ENCODE peak calls at places on chromosome 16, in seven cellular contexts. One of them, this sample, is unnamed.

GRCh38 chr16:66274335-66275110 is 92.0 kb upstream of the CDH5 start:
- DNase-seq in T-helper 2 cell: no peak
- DNase-seq in stromal cell of bone marrow: no peak
- DNase-seq in AG09319: no peak
- DNase-seq in HTR-8/SVneo: no peak
- DNase-seq in hippocampal formation: peak; percentile 3
- DNase-seq in GM23248: peak; percentile 57
- DNase-seq in this sample: peak; percentile 35

GRCh38 chr16:1870365-1871082 is 1.4 kb downstream of the MEIOB start:
- DNase-seq in T-helper 2 cell: no peak
- DNase-seq in HTR-8/SVneo: peak; percentile 35
- DNase-seq in AG09319: no peak
- DNase-seq in GM23248: peak; percentile 90
- DNase-seq in hippocampal formation: no peak
- DNase-seq in stromal cell of bone marrow: peak; percentile 26
- DNase-seq in this sample: no peak

GRCh38 chr16:80994451-80994850 is 12.2 kb downstream of the CMC2 start:
- DNase-seq in stromal cell of bone marrow: no peak
- DNase-seq in HTR-8/SVneo: no peak
- DNase-seq in T-helper 2 cell: no peak
- DNase-seq in AG09319: no peak
- DNase-seq in GM23248: peak; percentile 46
- DNase-seq in hippocampal formation: no peak
- DNase-seq in this sample: no peak

GRCh38 chr16:68088130-68088972 is 3.2 kb downstream of the NFATC3 start:
- DNase-seq in GM23248: no peak
- DNase-seq in hippocampal formation: no peak
- DNase-seq in AG09319: no peak
- DNase-seq in stromal cell of bone marrow: no peak
- DNase-seq in HTR-8/SVneo: no peak
- DNase-seq in T-helper 2 cell: no peak
- DNase-seq in this sample: no peak

GRCh38 chr16:49019081-49019633 is 262.5 kb downstream of the CBLN1 start:
- DNase-seq in HTR-8/SVneo: no peak
- DNase-seq in T-helper 2 cell: no peak
- DNase-seq in GM23248: no peak
- DNase-seq in stromal cell of bone marrow: no peak
- DNase-seq in AG09319: no peak
- DNase-seq in hippocampal formation: no peak
- DNase-seq in this sample: peak; percentile 63

GRCh38 chr16:3022697-3023414 is 886 bp downstream of the HCFC1R1 start:
- DNase-seq in stromal cell of bone marrow: peak; percentile 58
- DNase-seq in HTR-8/SVneo: no peak
- DNase-seq in hippocampal formation: no peak
- DNase-seq in T-helper 2 cell: no peak
- DNase-seq in AG09319: no peak
- DNase-seq in GM23248: peak; percentile 84
- DNase-seq in this sample: no peak

GRCh38 chr16:10501016-10501607 is 79.3 kb downstream of the EMP2 start:
- DNase-seq in AG09319: no peak
- DNase-seq in stromal cell of bone marrow: no peak
- DNase-seq in GM23248: no peak
- DNase-seq in HTR-8/SVneo: no peak
- DNase-seq in T-helper 2 cell: no peak
- DNase-seq in hippocampal formation: no peak
- DNase-seq in this sample: no peak

GRCh38 chr16:68961778-68962402 is 118.6 kb downstream of the TANGO6 start:
- DNase-seq in stromal cell of bone marrow: no peak
- DNase-seq in T-helper 2 cell: no peak
- DNase-seq in AG09319: no peak
- DNase-seq in GM23248: no peak
- DNase-seq in HTR-8/SVneo: no peak
- DNase-seq in hippocampal formation: no peak
- DNase-seq in this sample: no peak

GRCh38 chr16:89005201-89006035 is 28.4 kb upstream of the CBFA2T3 start:
- DNase-seq in HTR-8/SVneo: no peak
- DNase-seq in GM23248: no peak
- DNase-seq in hippocampal formation: no peak
- DNase-seq in T-helper 2 cell: no peak
- DNase-seq in stromal cell of bone marrow: no peak
- DNase-seq in AG09319: no peak
- DNase-seq in this sample: no peak

GRCh38 chr16:3814755-3815154 is 65.8 kb downstream of the CREBBP start:
- DNase-seq in AG09319: no peak
- DNase-seq in HTR-8/SVneo: no peak
- DNase-seq in GM23248: no peak
- DNase-seq in hippocampal formation: no peak
- DNase-seq in T-helper 2 cell: no peak
- DNase-seq in stromal cell of bone marrow: no peak
- DNase-seq in this sample: no peak